ENCODE peak calls at places on chromosomes 5 and 9, in six cellular contexts. J is LoVo, W is ovary, S is hepatocyte, B is endothelial cell, X is mesendoderm. H is an unnamed sample.

GRCh38 chr9:26870292-26870691 is 22.3 kb downstream of the CAAP1 start:
- DNase-seq in J (no peak), W (no peak), S (peak), B (no peak), X (no peak), H (no peak)

GRCh38 chr9:132572921-132573320 is 9.5 kb upstream of the BARHL1 start:
- DNase-seq in J (no peak), W (no peak), S (no peak), B (no peak), X (peak), H (peak)

GRCh38 chr5:61496406-61497307 is 164.6 kb downstream of the ZSWIM6 start:
- DNase-seq in J (no peak), W (no peak), S (no peak), B (no peak), X (peak), H (peak)

GRCh38 chr5:75716715-75717081 is 539 bp downstream of the POC5 start:
- DNase-seq in J (no peak), W (no peak), S (no peak), B (no peak), X (no peak), H (no peak)

GRCh38 chr9:105858284-105858683 is 163.9 kb downstream of the TMEM38B start:
- DNase-seq in J (no peak), W (no peak), S (no peak), B (no peak), X (no peak), H (peak)

GRCh38 chr5:142627371-142628217 is 58.3 kb downstream of the FGF1 start:
- DNase-seq in J (no peak), W (no peak), S (no peak), B (no peak), X (no peak), H (no peak)

GRCh38 chr5:118692811-118693342 is 295.5 kb downstream of the DTWD2 start:
- DNase-seq in J (no peak), W (no peak), S (peak), B (no peak), X (peak), H (peak)

GRCh38 chr5:95114902-95115301 is 170.0 kb downstream of the MCTP1 start:
- DNase-seq in J (no peak), W (no peak), S (no peak), B (no peak), X (no peak), H (no peak)

H was measured in NCI-H69.